ENCODE peak calls at places on chromosomes 1 and 21, in eight cellular contexts. M, W, E, C, H, I, G and A are unnamed samples. For H3K36me3, the result is how much of the 10 kb centered on the place peaks cover.

GRCh38 chr1:116923421-116923820 is 13.7 kb downstream of the PTGFRN start:
- DNase-seq in I (no peak), W (no peak), C (no peak), G (peak), H (no peak), M (no peak), E (peak), A (no peak)

GRCh38 chr1:116167625-116168276 is 56.6 kb downstream of the MAB21L3 start:
- DNase-seq in E (peak), G (no peak), W (no peak), I (peak), M (no peak), H (peak), C (peak), A (no peak)

GRCh38 chr1:89865498-89866385 is 44.9 kb downstream of the LRRC8D start:
- DNase-seq in H (peak), W (no peak), I (no peak), G (no peak), M (no peak), C (no peak), E (peak), A (no peak)

GRCh38 chr1:91282695-91283420 is 121.8 kb downstream of the HFM1 start:
- DNase-seq in H (peak), W (no peak), I (no peak), G (peak), C (peak), E (peak), M (peak), A (no peak)

GRCh38 chr1:230308039-230308438 is 118.1 kb downstream of the PGBD5 start:
- DNase-seq in I (peak), G (peak), H (peak), E (peak), W (no peak), C (peak), M (peak), A (peak)

GRCh38 chr1:22673486-22674409 is 20.7 kb downstream of the C1QB start:
- DNase-seq in I (peak), G (no peak), W (no peak), H (peak), C (no peak), E (peak), M (no peak), A (no peak)

GRCh38 chr1:160446945-160447600 is 46.7 kb downstream of the VANGL2 start:
- DNase-seq in W (no peak), I (no peak), G (no peak), M (no peak), E (no peak), C (no peak), H (no peak), A (no peak)

GRCh38 chr1:85361106-85361505 is 84.7 kb upstream of the BCL10 start:
- DNase-seq in I (no peak), M (no peak), W (no peak), E (peak), H (no peak), G (no peak), C (no peak), A (no peak)

GRCh38 chr1:159915571-159916239 is 9.6 kb downstream of the TAGLN2 start:
- DNase-seq in C (no peak), H (no peak), W (no peak), I (no peak), M (no peak), G (no peak), E (no peak), A (no peak)

GRCh38 chr1:119327066-119327435 is 41.5 kb upstream of the HAO2 start:
- DNase-seq in I (no peak), H (no peak), C (no peak), W (no peak), E (peak), M (no peak), G (no peak), A (no peak)

GRCh38 chr21:15121655-15122120 is 56.9 kb upstream of the NRIP1 start:
- DNase-seq in G (no peak), E (peak), C (peak), M (no peak), I (no peak), H (peak), W (no peak), A (no peak)

GRCh38 chr1:59186656-59187055 is 110.2 kb upstream of the FGGY start:
- DNase-seq in H (no peak), W (no peak), E (peak), M (no peak), C (no peak), G (peak), I (no peak), A (no peak)

GRCh38 chr1:227894831-227895451 is 52.8 kb downstream of the WNT9A start:
- DNase-seq in M (no peak), C (peak), G (peak), E (no peak), I (no peak), W (peak), H (no peak), A (peak)

GRCh38 chr1:22709227-22709626 is 1.4 kb upstream of the EPHB2 start:
- DNase-seq in C (no peak), G (no peak), M (no peak), I (no peak), H (no peak), W (no peak), E (no peak), A (no peak)

GRCh38 chr1:37797750-37798345 is 4.2 kb downstream of the MANEAL start:
- DNase-seq in C (no peak), W (no peak), M (no peak), I (no peak), H (no peak), G (no peak), E (peak), A (no peak)

GRCh38 chr1:6038603-6039002 is 7.1 kb upstream of the KCNAB2 start:
- DNase-seq in H (no peak), W (no peak), I (no peak), E (no peak), G (no peak), C (no peak), M (no peak), A (no peak)
- H3K36me3 ChIP-seq in H (under half), W (under half), I (under half), E (under half), G (under half), C (under half), M (under half), A (half or more)

GRCh38 chr1:192489748-192490147 is 85.8 kb upstream of the RGS1 start:
- DNase-seq in E (peak), W (no peak), C (peak), I (peak), M (peak), H (peak), G (peak), A (peak)

GRCh38 chr1:192488058-192488457 is 87.5 kb upstream of the RGS1 start:
- DNase-seq in H (no peak), C (no peak), I (no peak), M (no peak), W (no peak), E (no peak), G (no peak), A (no peak)

GRCh38 chr1:192489046-192489445 is 86.5 kb upstream of the RGS1 start:
- DNase-seq in H (no peak), E (peak), W (no peak), M (no peak), C (no peak), I (no peak), G (no peak), A (no peak)

GRCh38 chr1:192493584-192493983 is 82.0 kb upstream of the RGS1 start:
- DNase-seq in E (no peak), W (no peak), C (no peak), G (no peak), I (no peak), H (no peak), M (no peak), A (no peak)

DNA sequence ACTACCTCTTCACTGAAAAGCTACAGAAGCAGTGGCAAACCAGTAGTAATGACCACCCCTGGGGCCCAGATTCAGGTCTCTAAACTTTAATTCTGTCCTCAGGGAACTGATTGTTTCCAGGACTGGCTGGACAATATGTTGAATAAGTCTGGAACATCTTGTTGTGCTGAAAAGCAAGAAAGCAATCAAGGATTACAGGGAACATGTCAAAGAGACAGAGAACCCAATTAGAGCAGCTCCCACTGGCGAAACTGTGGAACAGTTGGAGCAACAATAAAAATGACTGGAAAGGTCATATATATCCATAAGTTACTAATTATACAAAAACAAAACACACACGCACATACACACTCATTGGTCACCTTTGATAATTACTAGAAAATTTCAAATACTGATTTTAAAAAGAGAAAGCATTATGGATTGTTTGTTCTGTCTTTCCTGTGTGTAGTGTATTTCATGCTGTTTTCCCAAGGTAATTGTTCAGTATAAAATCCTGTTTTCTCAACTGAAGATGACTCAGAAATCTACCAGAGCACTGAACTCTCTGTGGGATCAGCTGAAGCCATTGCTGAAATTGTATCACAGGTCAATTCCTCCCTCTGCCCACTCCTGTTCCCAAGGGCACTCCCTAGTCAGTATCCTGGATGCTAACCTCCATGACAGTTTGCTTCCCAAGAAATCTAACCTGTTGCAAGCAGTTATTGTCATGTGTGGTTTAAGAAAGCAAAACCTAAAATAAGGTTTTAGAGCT is 83.6 kb upstream of the RGS1 start:
- DNase-seq in W (no peak), M (no peak), C (no peak), G (no peak), H (peak), I (no peak), E (no peak), A (no peak)
- TF ChIP-seq CTCF in W (no peak), M (no peak), C (no peak), G (no peak), H (no peak), I (no peak), E (no peak), A (no peak)

GRCh38 chr1:206487970-206488369 is 17.7 kb downstream of the IKBKE start:
- DNase-seq in C (no peak), H (no peak), G (no peak), M (no peak), W (no peak), I (peak), E (no peak), A (no peak)
- H3K36me3 ChIP-seq in C (under half), H (under half), G (under half), M (under half), W (under half), I (under half), E (under half), A (under half)

GRCh38 chr1:162641128-162641527 is 8.9 kb downstream of the DDR2 start:
- DNase-seq in C (no peak), G (no peak), H (no peak), E (no peak), W (no peak), M (no peak), I (no peak), A (no peak)

GRCh38 chr1:162649606-162650005 is 17.3 kb downstream of the DDR2 start:
- DNase-seq in W (no peak), I (no peak), E (peak), C (no peak), H (no peak), M (no peak), G (no peak), A (no peak)

GRCh38 chr1:162639718-162640117 is 7.5 kb downstream of the DDR2 start:
- DNase-seq in H (no peak), W (no peak), M (no peak), I (no peak), E (no peak), G (no peak), C (no peak), A (no peak)

GRCh38 chr1:162644986-162645314 is 12.7 kb downstream of the DDR2 start:
- DNase-seq in I (no peak), C (no peak), W (no peak), G (no peak), E (no peak), H (no peak), M (no peak), A (no peak)
- TF ChIP-seq CTCF in I (no peak), C (no peak), W (no peak), G (no peak), E (no peak), H (no peak), M (no peak), A (no peak)

GRCh38 chr21:46538851-46539666 is 65.8 kb downstream of the S100B start:
- DNase-seq in H (no peak), W (no peak), C (no peak), E (no peak), M (no peak), I (no peak), G (no peak), A (no peak)
- H3K36me3 ChIP-seq in H (under half), W (under half), C (under half), E (under half), M (under half), I (under half), G (half or more), A (under half)

DNA sequence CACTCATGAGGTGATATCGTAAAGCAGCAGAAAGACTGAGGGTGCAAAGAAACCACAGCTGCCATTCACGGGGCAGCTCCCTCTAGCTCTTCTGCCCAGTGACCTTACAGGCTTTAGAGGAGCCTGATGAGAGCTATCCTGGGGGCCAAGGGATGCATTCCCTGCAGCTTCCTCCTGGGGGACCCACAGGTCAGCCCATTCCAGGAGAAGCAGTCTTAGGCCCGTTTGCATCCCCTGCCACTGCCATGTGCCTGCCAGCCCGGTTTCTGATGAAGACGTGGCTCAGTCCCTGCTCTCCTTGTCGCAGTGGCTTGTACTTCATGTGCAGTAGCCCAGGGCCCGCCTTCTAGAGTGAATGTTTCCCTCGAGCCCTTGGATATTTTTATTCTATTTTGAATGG is 22.8 kb downstream of the ATP5PO start:
- DNase-seq in C (no peak), M (no peak), W (no peak), I (no peak), E (no peak), H (no peak), G (no peak), A (no peak)
- TF ChIP-seq CTCF in C (no peak), M (no peak), W (no peak), I (no peak), E (no peak), H (no peak), G (no peak), A (no peak)